ENCODE peak calls at places on chromosome 7, in ten cellular contexts. V is stimulated activated naive B cell treated with anti-CD40 and anti-IgM and Interleukin-4, amounts not matched to agents 10 μg/mL and 1 μg/mL and 100 μg/mL, for 72 hours; X is HuH-7; P is SK-N-SH; G is kidney; O is body of pancreas; Q is AG04450; D is fibroblast of pulmonary artery; N is activated T-cell treated with anti-CD3 and anti-CD28 coated beads for 24 hours; E is T-cell. T is an unnamed sample.

GRCh38 chr7:44772440-44772839 is 23.8 kb downstream of the ZMIZ2 start:
- DNase-seq in V (no peak), X (no peak), Q (no peak), E (no peak), P (no peak), D (no peak), O (no peak), G (no peak), N (no peak), T (no peak)

GRCh38 chr7:137094-137861 is 55.1 kb upstream of the FAM20C start:
- DNase-seq in V (no peak), P (no peak), D (no peak), G (no peak), N (no peak), Q (no peak), X (no peak), E (no peak), O (no peak), T (no peak)

GRCh38 chr7:102319671-102320070 is 33.0 kb downstream of the SH2B2 start:
- DNase-seq in O (no peak), P (no peak), N (no peak), G (no peak), Q (no peak), V (no peak), X (no peak), D (no peak), E (no peak), T (no peak)

GRCh38 chr7:16345979-16346958 is 75.1 kb downstream of the CRPPA start:
- DNase-seq in O (no peak), V (no peak), X (no peak), D (peak; percentile 58), N (no peak), P (no peak), G (no peak), E (no peak), Q (peak; percentile 16), T (no peak)

GRCh38 chr7:117020605-117021002 is 67.3 kb downstream of the ST7 start:
- DNase-seq in Q (no peak), D (no peak), N (no peak), O (no peak), E (no peak), P (no peak), X (no peak), G (no peak), V (no peak), T (no peak)

GRCh38 chr7:20280475-20281351 is 50.0 kb upstream of the ITGB8 start:
- DNase-seq in O (no peak), V (no peak), E (no peak), G (no peak), P (peak; percentile 27), X (no peak), N (no peak), Q (peak; percentile 51), D (peak; percentile 79), T (no peak)

GRCh38 chr7:4939971-4940720 is 18.8 kb downstream of the MMD2 start:
- DNase-seq in Q (no peak), G (no peak), E (no peak), D (no peak), X (no peak), V (no peak), N (no peak), P (no peak), O (no peak), T (no peak)

GRCh38 chr7:95950698-95951097 is 178.3 kb downstream of the DYNC1I1 start:
- DNase-seq in D (no peak), X (no peak), P (no peak), E (no peak), N (no peak), G (no peak), Q (no peak), V (no peak), O (no peak), T (no peak)

GRCh38 chr7:40470111-40470736 is 335.4 kb downstream of the SUGCT start:
- DNase-seq in X (no peak), G (no peak), P (no peak), E (no peak), O (peak; percentile 2), N (no peak), V (no peak), Q (no peak), D (no peak), T (no peak)

GRCh38 chr7:27199820-27200760 is at the start of gene HOXA13:
- DNase-seq in O (no peak), G (peak; percentile 51), X (peak; percentile 92), P (peak; percentile 84), D (no peak), V (no peak), Q (no peak), E (peak; percentile 26), N (no peak), T (no peak)

GRCh38 chr7:39637400-39637799 is 14.0 kb downstream of the RALA start:
- DNase-seq in N (no peak), G (no peak), D (no peak), V (no peak), Q (no peak), O (no peak), E (no peak), P (no peak), X (no peak), T (no peak)

GRCh38 chr7:75900617-75901315 is 14.2 kb upstream of the POR start:
- DNase-seq in E (no peak), G (no peak), P (no peak), X (no peak), V (no peak), N (no peak), O (no peak), D (no peak), Q (no peak), T (no peak)

GRCh38 chr7:3911685-3912084 is 610.6 kb downstream of the SDK1 start:
- DNase-seq in O (no peak), P (no peak), X (no peak), E (no peak), G (no peak), Q (no peak), N (no peak), D (peak; percentile 5), V (no peak), T (no peak)

GRCh38 chr7:80883188-80884025 is 35.4 kb downstream of the SEMA3C start:
- DNase-seq in X (no peak), D (peak; percentile 91), Q (peak; percentile 81), G (no peak), O (peak; percentile 23), P (no peak), N (no peak), V (peak; percentile 0), E (no peak), T (no peak)